ENCODE peak calls at places on chromosome 15, in eight cellular contexts. H, F, V, Q, M, E, I and S are unnamed samples.

GRCh38 chr15:68025860-68026424 is 28.2 kb upstream of the PIAS1 start:
- DNase-seq in H (no peak), F (no peak), V (peak; percentile 34), Q (no peak), M (no peak), E (no peak), I (no peak), S (no peak)

GRCh38 chr15:95274038-95274437 is 1042.7 kb downstream of the MCTP2 start:
- DNase-seq in H (no peak), F (no peak), V (no peak), Q (no peak), M (no peak), E (no peak), I (no peak), S (no peak)

GRCh38 chr15:101022306-101022705 is 103.1 kb downstream of the LRRK1 start:
- DNase-seq in H (no peak), F (no peak), V (no peak), Q (no peak), M (peak; percentile 60), E (no peak), I (no peak), S (peak; percentile 31)

GRCh38 chr15:99326235-99326634 is 75.0 kb downstream of the LRRC28 start:
- DNase-seq in H (no peak), F (no peak), V (peak; percentile 20), Q (no peak), M (no peak), E (no peak), I (no peak), S (no peak)

GRCh38 chr15:49817100-49817499 is 196.3 kb downstream of the DTWD1 start:
- DNase-seq in H (no peak), F (no peak), V (no peak), Q (no peak), M (no peak), E (no peak), I (no peak), S (no peak)

GRCh38 chr15:76310470-76311070 is 699 bp downstream of the ETFA start:
- DNase-seq in H (peak; percentile 40), F (no peak), V (no peak), Q (no peak), M (no peak), E (peak; percentile 21), I (no peak), S (no peak)

GRCh38 chr15:74322558-74323180 is 44.8 kb downstream of the CYP11A1 start:
- DNase-seq in H (peak; percentile 84), F (peak; percentile 90), V (peak; percentile 89), Q (no peak), M (no peak), E (peak; percentile 83), I (no peak), S (peak; percentile 87)

GRCh38 chr15:90968434-90968833 is 13.8 kb downstream of the RCCD1 start:
- DNase-seq in H (no peak), F (no peak), V (no peak), Q (no peak), M (no peak), E (no peak), I (no peak), S (no peak)

GRCh38 chr15:41990691-41991090 is 18.3 kb upstream of the EHD4 start:
- DNase-seq in H (no peak), F (no peak), V (no peak), Q (no peak), M (no peak), E (no peak), I (no peak), S (no peak)

GRCh38 chr15:73941044-73941443 is 14.8 kb downstream of the LOXL1 start:
- DNase-seq in H (peak; percentile 98), F (no peak), V (no peak), Q (no peak), M (peak; percentile 90), E (no peak), I (no peak), S (peak; percentile 97)

GRCh38 chr15:51861557-51862350 is 32.3 kb downstream of the TMOD3 start:
- DNase-seq in H (no peak), F (no peak), V (no peak), Q (no peak), M (no peak), E (no peak), I (no peak), S (no peak)

GRCh38 chr15:76061700-76062099 is 1.9 kb downstream of the TMEM266 start:
- DNase-seq in H (no peak), F (no peak), V (no peak), Q (no peak), M (no peak), E (no peak), I (no peak), S (no peak)

GRCh38 chr15:68387288-68388143 is 44.4 kb downstream of the ITGA11 start:
- DNase-seq in H (no peak), F (no peak), V (no peak), Q (no peak), M (peak; percentile 36), E (peak; percentile 8), I (no peak), S (peak; percentile 33)

GRCh38 chr15:69973102-69973714 is 124.5 kb downstream of the TLE3 start:
- DNase-seq in H (no peak), F (no peak), V (peak; percentile 67), Q (no peak), M (no peak), E (no peak), I (no peak), S (peak; percentile 82)

GRCh38 chr15:40550381-40551037 is 14.3 kb downstream of the CCDC32 start:
- DNase-seq in H (no peak), F (no peak), V (no peak), Q (no peak), M (no peak), E (no peak), I (no peak), S (no peak)